ENCODE peak calls at places on chromosomes 4 and X, in eight cellular contexts. D is stimulated activated naive CD4-positive, alpha-beta T cell treated with Interleukin-2 at 50 U/mL for 16 hours; P is activated CD4-positive, alpha-beta T cell treated with anti-CD3 and anti-CD28 coated beads, Interleukin-2, amount 10 ng/mL, durations not matched to agents 7 days and 5 days; J is uterus; F is spleen; T is hypothalamus; G is AG08395; C is breast epithelium. B is an unnamed sample.

GRCh38 chrX:107978707-107979307 is 3.4 kb downstream of the TEX13B start:
- DNase-seq in D (no peak), P (peak; percentile 7), J (no peak), F (no peak), T (no peak), G (peak; percentile 27), C (no peak), B (peak; percentile 8)

GRCh38 chrX:118026631-118027030 is 90.0 kb downstream of the KLHL13 start:
- DNase-seq in D (no peak), P (no peak), J (no peak), F (no peak), T (no peak), G (no peak), C (no peak), B (peak; percentile 11)

GRCh38 chr4:20311863-20312262 is 60.2 kb downstream of the SLIT2 start:
- DNase-seq in D (no peak), P (no peak), J (no peak), F (no peak), T (no peak), G (peak; percentile 31), C (no peak), B (no peak)

GRCh38 chrX:25012433-25012735 is 3.4 kb downstream of the ARX start:
- DNase-seq in D (no peak), P (no peak), J (no peak), F (no peak), T (no peak), G (no peak), C (no peak), B (no peak)

GRCh38 chrX:15679246-15679645 is 14.6 kb upstream of the CLTRN start:
- DNase-seq in D (no peak), P (no peak), J (peak; percentile 19), F (no peak), T (no peak), G (no peak), C (no peak), B (no peak)

GRCh38 chr4:138216272-138216867 is 25.8 kb downstream of the SLC7A11 start:
- DNase-seq in D (no peak), P (no peak), J (no peak), F (no peak), T (no peak), G (no peak), C (no peak), B (no peak)

GRCh38 chr4:112589207-112589606 is 47.5 kb downstream of the ZGRF1 start:
- DNase-seq in D (no peak), P (no peak), J (no peak), F (no peak), T (no peak), G (peak; percentile 13), C (no peak), B (peak; percentile 8)

GRCh38 chr4:4919926-4920325 is 60.5 kb downstream of the MSX1 start:
- DNase-seq in D (no peak), P (no peak), J (no peak), F (no peak), T (no peak), G (peak; percentile 77), C (no peak), B (peak; percentile 32)

GRCh38 chr4:122617597-122618593 is 3.0 kb downstream of the IL21 start:
- DNase-seq in D (no peak), P (no peak), J (no peak), F (no peak), T (no peak), G (no peak), C (no peak), B (no peak)

GRCh38 chr4:173538148-173538902 is 8.3 kb upstream of the HAND2 start:
- DNase-seq in D (no peak), P (no peak), J (no peak), F (peak; percentile 82), T (no peak), G (peak; percentile 25), C (no peak), B (no peak)

GRCh38 chr4:102114118-102114630 is 231.1 kb downstream of the SLC39A8 start:
- DNase-seq in D (no peak), P (no peak), J (no peak), F (no peak), T (no peak), G (no peak), C (no peak), B (no peak)

GRCh38 chrX:150544222-150544787 is 24.1 kb upstream of the MTM1 start:
- DNase-seq in D (no peak), P (peak; percentile 21), J (no peak), F (no peak), T (no peak), G (no peak), C (no peak), B (no peak)

GRCh38 chrX:46572295-46572936 is 1.1 kb upstream of the CHST7 start:
- DNase-seq in D (peak; percentile 47), P (no peak), J (no peak), F (no peak), T (no peak), G (no peak), C (no peak), B (no peak)

GRCh38 chrX:74534569-74535038 is 79.8 kb downstream of the RLIM start:
- DNase-seq in D (no peak), P (no peak), J (no peak), F (no peak), T (no peak), G (peak; percentile 47), C (no peak), B (no peak)

GRCh38 chrX:134737061-134737460 is 78.8 kb upstream of the PLAC1 start:
- DNase-seq in D (no peak), P (no peak), J (peak; percentile 46), F (no peak), T (no peak), G (peak; percentile 31), C (no peak), B (no peak)

GRCh38 chr4:26131711-26132110 is 189.1 kb upstream of the RBPJ start:
- DNase-seq in D (peak; percentile 25), P (no peak), J (no peak), F (no peak), T (no peak), G (no peak), C (no peak), B (no peak)

GRCh38 chrX:2703991-2704369 is 12.9 kb downstream of the CD99 start:
- DNase-seq in D (no peak), P (no peak), J (no peak), F (no peak), T (no peak), G (peak; percentile 44), C (no peak), B (no peak)

GRCh38 chrX:20347486-20347885 is 80.8 kb upstream of the RPS6KA3 start:
- DNase-seq in D (no peak), P (no peak), J (no peak), F (no peak), T (no peak), G (no peak), C (no peak), B (no peak)

GRCh38 chr4:135201081-135201480 is 999.5 kb upstream of the PABPC4L start:
- DNase-seq in D (no peak), P (no peak), J (no peak), F (no peak), T (no peak), G (no peak), C (no peak), B (peak; percentile 48)